ENCODE peak calls at places on chromosomes 6 and 20, in five cellular contexts. K is choroid plexus epithelial cell, J is anterior cingulate cortex, Q is esophagus squamous epithelium, R is activated T-cell treated with anti-CD3 and anti-CD28 coated beads for 48 hours. U is an unnamed sample.

GRCh38 chr6:111580826-111581505 is 24.7 kb downstream of the TRAF3IP2 start:
- DNase-seq in Q (no peak), J (no peak), R (no peak), K (no peak), U (no peak)

GRCh38 chr6:37190159-37190535 is 20.2 kb downstream of the PIM1 start:
- DNase-seq in R (no peak), K (peak; percentile 53), Q (no peak), J (no peak), U (no peak)

GRCh38 chr20:51128198-51128597 is 105.3 kb upstream of the KCNG1 start:
- DNase-seq in J (no peak), K (peak; percentile 95), R (no peak), Q (no peak), U (no peak)

GRCh38 chr6:63352587-63353281 is 33.0 kb upstream of the LGSN start:
- DNase-seq in R (no peak), K (peak; percentile 75), J (no peak), Q (no peak), U (no peak)

GRCh38 chr6:81253821-81254220 is 498.7 kb downstream of the TENT5A start:
- DNase-seq in Q (no peak), J (no peak), R (no peak), K (peak; percentile 5), U (no peak)

GRCh38 chr6:105748737-105749161 is 337.4 kb upstream of the PRDM1 start:
- DNase-seq in J (no peak), K (peak; percentile 46), R (no peak), Q (no peak), U (no peak)

GRCh38 chr6:168222261-168222660 is 97.3 kb downstream of the DACT2 start:
- DNase-seq in J (no peak), R (no peak), K (no peak), Q (no peak), U (no peak)

GRCh38 chr6:74598473-74599393 is 607.1 kb downstream of the COL12A1 start:
- DNase-seq in Q (no peak), R (no peak), J (no peak), K (peak; percentile 23), U (no peak)

GRCh38 chr20:3701061-3701998 is 11.1 kb downstream of the SIGLEC1 start:
- DNase-seq in Q (no peak), K (no peak), J (no peak), R (no peak), U (no peak)